ENCODE peak calls at places on chromosomes 4 and X, in nine cellular contexts. M is RWPE1; G is HTR-8/SVneo; K is AG09319; Z is uterus; N is astrocyte of the spinal cord; L is H1; E is pancreas; Y is CD8-positive, alpha-beta T cell. D is an unnamed sample.
A peak's percentile ranks its signal among the peaks of the same experiment; 100 is the strongest.

GRCh38 chr4:140943486-140943885 is 187.3 kb upstream of the TBC1D9 start:
- DNase-seq in K (no peak), N (peak; percentile 73), M (no peak), Z (no peak), Y (no peak), G (no peak), E (no peak), L (no peak), D (no peak)

GRCh38 chr4:1236103-1236641 is 12.8 kb downstream of the CTBP1 start:
- DNase-seq in Y (no peak), M (no peak), K (no peak), G (no peak), E (peak; percentile 1), Z (peak; percentile 15), N (peak; percentile 38), L (no peak), D (no peak)

GRCh38 chr4:22478426-22478825 is 37.4 kb downstream of the ADGRA3 start:
- DNase-seq in E (no peak), N (no peak), M (no peak), Z (no peak), G (no peak), L (no peak), Y (no peak), K (no peak), D (no peak)

GRCh38 chr4:124329134-124329533 is 383.4 kb downstream of the ANKRD50 start:
- DNase-seq in L (no peak), Z (no peak), N (no peak), Y (no peak), G (no peak), E (no peak), K (no peak), M (no peak), D (no peak)

GRCh38 chr4:26127851-26128337 is 192.9 kb upstream of the RBPJ start:
- DNase-seq in L (no peak), G (no peak), Z (no peak), Y (no peak), K (no peak), M (peak; percentile 86), E (peak; percentile 82), N (no peak), D (no peak)

GRCh38 chr4:173217727-173218126 is 49.1 kb downstream of the GALNT7 start:
- DNase-seq in Z (no peak), N (peak; percentile 46), L (no peak), M (peak; percentile 29), K (no peak), E (no peak), G (no peak), Y (no peak), D (no peak)

GRCh38 chr4:121155893-121156292 is 8.2 kb downstream of the TNIP3 start:
- DNase-seq in Z (no peak), E (no peak), M (peak; percentile 62), G (peak; percentile 62), L (no peak), Y (no peak), N (peak; percentile 82), K (peak; percentile 59), D (no peak)

GRCh38 chr4:23903859-23904438 is 14.1 kb upstream of the PPARGC1A start:
- DNase-seq in N (no peak), Y (no peak), Z (no peak), G (no peak), K (no peak), E (no peak), M (no peak), L (no peak), D (no peak)

GRCh38 chr4:139229534-139230039 is 50.4 kb downstream of the MGARP start:
- DNase-seq in N (peak; percentile 72), L (no peak), G (peak; percentile 71), Y (no peak), M (peak; percentile 46), K (no peak), Z (no peak), E (no peak), D (no peak)

GRCh38 chrX:56764153-56764974 is 35.3 kb downstream of the NBDY start:
- DNase-seq in K (peak; percentile 84), M (peak; percentile 27), Z (peak; percentile 83), L (no peak), G (peak; percentile 42), Y (peak; percentile 50), N (peak; percentile 70), E (peak; percentile 35), D (peak; percentile 77)

GRCh38 chrX:80876877-80877276 is 67.2 kb upstream of the BRWD3 start:
- DNase-seq in N (peak; percentile 43), E (no peak), L (no peak), M (peak; percentile 0), Y (no peak), G (no peak), Z (no peak), K (no peak), D (no peak)

D was measured in memory B cell.